ENCODE peak calls at places on chromosomes 5 and 9, in seven cellular contexts. X is GM23248, C is GM23338, B is hepatocyte, L is HCT116, G is MM.1S, F is PC-3. H is an unnamed sample.

GRCh38 chr5:139147743-139148079 is 50.5 kb downstream of the SIL1 start:
- DNase-seq in X (peak; percentile 77), C (no peak), B (peak; percentile 33), L (no peak), G (no peak), F (no peak), H (no peak)

GRCh38 chr9:32350682-32351081 is 33.8 kb upstream of the ACO1 start:
- DNase-seq in X (peak; percentile 22), C (peak; percentile 53), B (peak; percentile 16), L (peak; percentile 10), G (peak; percentile 42), F (peak; percentile 62), H (no peak)

GRCh38 chr9:114811301-114811700 is 5.5 kb upstream of the TNFSF15 start:
- DNase-seq in X (no peak), C (no peak), B (no peak), L (no peak), G (no peak), F (peak; percentile 70), H (no peak)

GRCh38 chr9:135399000-135399649 is 80.5 kb upstream of the PPP1R26 start:
- DNase-seq in X (no peak), C (no peak), B (no peak), L (no peak), G (no peak), F (no peak), H (no peak)

GRCh38 chr5:93279292-93279974 is 301.6 kb downstream of the NR2F1-AS1 start:
- DNase-seq in X (peak; percentile 16), C (no peak), B (no peak), L (no peak), G (no peak), F (peak; percentile 64), H (no peak)

GRCh38 chr9:111180801-111181200 is 142.5 kb upstream of the LPAR1 start:
- DNase-seq in X (peak; percentile 33), C (no peak), B (no peak), L (no peak), G (no peak), F (no peak), H (no peak)

GRCh38 chr5:1776831-1777230 is 22.8 kb downstream of the MRPL36 start:
- DNase-seq in X (no peak), C (no peak), B (no peak), L (no peak), G (no peak), F (no peak), H (no peak)

GRCh38 chr5:153617190-153617589 is 126.7 kb downstream of the GRIA1 start:
- DNase-seq in X (peak; percentile 58), C (no peak), B (no peak), L (no peak), G (no peak), F (peak; percentile 9), H (no peak)

GRCh38 chr5:173812811-173813550 is 75.2 kb upstream of the CPEB4 start:
- DNase-seq in X (peak; percentile 39), C (no peak), B (no peak), L (no peak), G (no peak), F (no peak), H (no peak)

GRCh38 chr9:110828148-110828730 is 159.6 kb downstream of the MUSK start:
- DNase-seq in X (peak; percentile 89), C (peak; percentile 11), B (peak; percentile 17), L (no peak), G (no peak), F (no peak), H (peak; percentile 17)

GRCh38 chr9:97969014-97969413 is 14.1 kb upstream of the ANP32B start:
- DNase-seq in X (no peak), C (no peak), B (no peak), L (no peak), G (no peak), F (no peak), H (no peak)

GRCh38 chr5:180970875-180971274 is 17.8 kb upstream of the BTNL3 start:
- DNase-seq in X (no peak), C (no peak), B (no peak), L (no peak), G (no peak), F (no peak), H (no peak)

GRCh38 chr9:117156771-117157535 is 257.9 kb downstream of the ASTN2 start:
- DNase-seq in X (no peak), C (no peak), B (no peak), L (no peak), G (no peak), F (no peak), H (no peak)

GRCh38 chr9:129072171-129072570 is 8.7 kb upstream of the DOLPP1 start:
- DNase-seq in X (no peak), C (no peak), B (no peak), L (no peak), G (no peak), F (no peak), H (no peak)

GRCh38 chr9:81465468-81466002 is 223.8 kb downstream of the TLE1 start:
- DNase-seq in X (no peak), C (no peak), B (no peak), L (no peak), G (no peak), F (no peak), H (no peak)

GRCh38 chr5:56160723-56161445 is 72.2 kb downstream of the ANKRD55 start:
- DNase-seq in X (no peak), C (no peak), B (no peak), L (no peak), G (no peak), F (no peak), H (no peak)

GRCh38 chr5:14834584-14835540 is 36.7 kb downstream of the ANKH start:
- DNase-seq in X (peak; percentile 42), C (no peak), B (no peak), L (no peak), G (no peak), F (peak; percentile 81), H (no peak)

GRCh38 chr5:143023447-143024096 is 253.4 kb downstream of the ARHGAP26 start:
- DNase-seq in X (peak; percentile 63), C (peak; percentile 10), B (no peak), L (no peak), G (no peak), F (no peak), H (peak; percentile 30)

GRCh38 chr5:166401391-166401790 is 1890.1 kb upstream of the WWC1 start:
- DNase-seq in X (no peak), C (peak; percentile 13), B (no peak), L (no peak), G (no peak), F (no peak), H (peak; percentile 81)
- TF ChIP-seq EZH2 in X (no peak), C (no peak), B (no peak), L (no peak), G (no peak), F (no peak), H (no peak)

DNA sequence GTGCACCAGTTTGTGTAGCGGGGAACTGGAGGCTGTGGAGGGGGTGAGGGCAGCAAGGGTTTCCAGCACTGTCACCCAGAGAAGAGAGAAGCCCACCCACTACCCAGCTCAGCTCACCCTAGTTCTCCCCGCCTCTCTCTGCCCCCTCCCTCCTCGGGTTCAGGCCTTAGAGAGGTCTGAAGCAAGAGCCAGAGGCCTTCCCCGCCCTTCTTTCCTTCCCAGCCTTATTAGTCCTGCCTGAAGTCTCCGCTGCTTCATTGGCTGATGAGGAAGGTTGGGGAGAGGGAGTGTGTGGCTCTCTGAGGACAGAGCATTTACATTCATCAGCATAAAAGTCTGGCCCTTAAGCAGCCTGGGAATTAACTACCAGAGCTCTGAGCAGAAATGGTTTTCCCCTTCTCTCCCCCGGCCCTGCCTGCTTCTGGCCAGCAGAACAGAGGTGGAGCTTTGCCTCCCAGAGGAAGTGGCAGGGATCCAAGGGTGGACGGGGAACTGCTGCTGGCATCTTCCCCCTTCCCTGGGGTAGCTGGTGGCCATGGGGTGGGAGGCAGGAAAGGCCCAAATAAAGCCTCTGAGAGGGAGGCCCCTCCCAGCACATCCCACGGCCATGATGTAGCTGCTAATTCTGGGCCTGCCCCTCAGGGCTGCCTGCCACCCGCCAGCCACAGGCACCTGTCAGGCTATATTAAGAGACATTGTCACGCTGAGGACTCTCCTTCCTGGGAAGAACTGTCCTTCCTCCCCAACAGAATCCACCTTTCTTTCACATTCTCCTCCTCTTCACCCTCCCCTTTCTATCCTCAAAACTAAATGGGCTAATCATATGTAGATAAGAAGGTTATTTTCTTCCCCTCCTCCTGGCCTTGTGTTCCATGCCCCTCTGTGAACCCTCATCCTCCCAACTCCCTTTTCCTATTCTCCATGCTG is 4.2 kb downstream of the DNAJB5 start:
- DNase-seq in X (peak; percentile 69), C (peak; percentile 59), B (peak; percentile 65), L (no peak), G (no peak), F (no peak), H (no peak)
- H3K4me1 ChIP-seq in X (peaks cover 62% of the 10 kb centered on the region), C (peaks cover 45% of the 10 kb centered on the region), B (peaks cover 33% of the 10 kb centered on the region), L (peaks cover 21% of the 10 kb centered on the region), G (no peaks in the 10 kb centered on the region), F (peaks cover 34% of the 10 kb centered on the region), H (peaks cover 15% of the 10 kb centered on the region)

GRCh38 chr9:35645736-35646582 is 4.8 kb downstream of the SIT1 start:
- DNase-seq in X (peak; percentile 54), C (peak; percentile 91), B (peak; percentile 83), L (peak; percentile 22), G (peak; percentile 43), F (peak; percentile 36), H (peak; percentile 73)
- TF ChIP-seq EZH2phosphoT487 in X (no peak), C (no peak), B (no peak), L (no peak), G (no peak), F (no peak), H (no peak)

GRCh38 chr5:157575096-157575872 is at the start of gene ADAM19:
- DNase-seq in X (peak; percentile 80), C (peak; percentile 79), B (peak; percentile 75), L (no peak), G (no peak), F (peak; percentile 86), H (peak; percentile 85)
- TF ChIP-seq EZH2 in X (no peak), C (no peak), B (no peak), L (no peak), G (no peak), F (no peak), H (no peak)

GRCh38 chr5:177364159-177364962 is 6.6 kb downstream of the RGS14 start:
- DNase-seq in X (peak; percentile 45), C (peak; percentile 13), B (no peak), L (no peak), G (no peak), F (no peak), H (no peak)

GRCh38 chr5:177363565-177363964 is 5.8 kb downstream of the RGS14 start:
- DNase-seq in X (no peak), C (no peak), B (no peak), L (no peak), G (no peak), F (no peak), H (no peak)

GRCh38 chr5:177362102-177362868 is 4.6 kb downstream of the RGS14 start:
- DNase-seq in X (no peak), C (peak; percentile 32), B (no peak), L (no peak), G (no peak), F (no peak), H (no peak)

GRCh38 chr5:177361418-177362101 is 3.8 kb downstream of the RGS14 start:
- DNase-seq in X (no peak), C (peak; percentile 9), B (no peak), L (no peak), G (peak; percentile 46), F (no peak), H (no peak)

GRCh38 chr5:177362871-177363507 is 5.3 kb downstream of the RGS14 start:
- DNase-seq in X (peak; percentile 70), C (peak; percentile 87), B (peak; percentile 82), L (no peak), G (peak; percentile 57), F (peak; percentile 62), H (peak; percentile 83)
- H3K4me1 ChIP-seq in X (peaks cover 19% of the 10 kb centered on the region), C (peaks cover 39% of the 10 kb centered on the region), B (peaks cover 29% of the 10 kb centered on the region), L (peaks cover 16% of the 10 kb centered on the region), G (peaks cover 35% of the 10 kb centered on the region), F (peaks cover 19% of the 10 kb centered on the region), H (peaks cover 19% of the 10 kb centered on the region)

H was measured in neural progenitor cell.